ENCODE peak calls at places on chromosomes 3 and 15, in eight cellular contexts. C is gastrocnemius medialis, J is adrenal gland, B is breast epithelium, O is HCT116, V is body of pancreas, Y is heart left ventricle, P is sigmoid colon. D is an unnamed sample. For H3K36me3, the result is how much of the 10 kb centered on the place peaks cover.

GRCh38 chr3:173465112-173465511 is 67.6 kb downstream of the NLGN1 start:
- DNase-seq in V (no peak), P (no peak), B (no peak), C (no peak), O (no peak), J (no peak), Y (no peak), D (no peak)

GRCh38 chr3:115498421-115498820 is 124.9 kb upstream of the GAP43 start:
- DNase-seq in Y (no peak), J (no peak), B (no peak), C (no peak), V (no peak), P (no peak), O (no peak), D (no peak)

GRCh38 chr3:192915306-192915705 is 2.4 kb downstream of the MB21D2 start:
- DNase-seq in B (no peak), P (no peak), O (no peak), J (no peak), Y (no peak), V (no peak), C (no peak), D (no peak)

GRCh38 chr3:20769430-20769829 is 583.4 kb upstream of the SGO1 start:
- DNase-seq in Y (no peak), V (no peak), J (no peak), O (no peak), B (no peak), C (no peak), P (no peak), D (no peak)

GRCh38 chr3:179853176-179853575 is 183.6 kb downstream of the PEX5L start:
- DNase-seq in P (no peak), V (no peak), C (no peak), J (no peak), B (no peak), O (no peak), Y (peak), D (peak)

GRCh38 chr15:41692049-41692448 is 31.8 kb downstream of the MGA start:
- DNase-seq in B (no peak), O (no peak), V (no peak), P (no peak), Y (no peak), C (no peak), J (peak), D (no peak)

GRCh38 chr15:62119224-62119925 is 45.7 kb downstream of the C2CD4B start:
- DNase-seq in V (peak), Y (no peak), B (no peak), C (peak), J (no peak), O (peak), P (no peak), D (no peak)

GRCh38 chr15:66841953-66842681 is 140.1 kb downstream of the SMAD6 start:
- DNase-seq in J (peak), V (peak), P (peak), Y (peak), O (peak), B (peak), C (peak), D (peak)

GRCh38 chr3:54033761-54034160 is 88.6 kb upstream of the CACNA2D3 start:
- DNase-seq in B (peak), C (no peak), P (no peak), O (no peak), J (no peak), V (no peak), Y (no peak), D (no peak)

GRCh38 chr15:85570331-85570730 is 189.9 kb downstream of the AKAP13 start:
- DNase-seq in V (no peak), Y (no peak), P (no peak), O (no peak), J (no peak), B (no peak), C (no peak), D (no peak)

GRCh38 chr15:32028921-32029320 is 1.4 kb upstream of the CHRNA7 start:
- DNase-seq in Y (no peak), V (no peak), C (no peak), O (no peak), B (no peak), J (no peak), P (no peak), D (no peak)

GRCh38 chr3:12994357-12994606 is 78.9 kb downstream of the IQSEC1 start:
- DNase-seq in Y (peak), V (peak), P (peak), C (peak), B (no peak), J (peak), O (no peak), D (peak)

GRCh38 chr15:29917600-29918597 is 95.6 kb upstream of the TJP1 start:
- DNase-seq in B (no peak), V (no peak), J (no peak), O (no peak), Y (no peak), P (no peak), C (no peak), D (no peak)

GRCh38 chr3:101531473-101532086 is 18.6 kb upstream of the SENP7 start:
- DNase-seq in O (no peak), V (no peak), P (no peak), J (no peak), C (no peak), B (no peak), Y (no peak), D (no peak)

GRCh38 chr3:138452491-138452890 is 18.1 kb downstream of the ESYT3 start:
- DNase-seq in V (no peak), Y (peak), O (no peak), P (no peak), C (no peak), J (no peak), B (no peak), D (no peak)

GRCh38 chr3:120823156-120823555 is 80.6 kb downstream of the GTF2E1 start:
- DNase-seq in P (no peak), O (no peak), J (no peak), V (no peak), Y (no peak), C (no peak), B (no peak), D (no peak)

GRCh38 chr3:264394-265156 is 68.0 kb downstream of the CHL1 start:
- DNase-seq in V (peak), O (no peak), C (no peak), Y (no peak), B (no peak), P (no peak), J (no peak), D (no peak)

GRCh38 chr3:127674099-127674792 is 1.5 kb downstream of the ABTB1 start:
- DNase-seq in B (no peak), P (peak), Y (no peak), V (no peak), O (no peak), J (no peak), C (no peak), D (no peak)

GRCh38 chr15:70096215-70096974 is 1.3 kb downstream of the TLE3 start:
- DNase-seq in C (no peak), Y (peak), O (no peak), V (peak), J (peak), P (peak), B (peak), D (peak)

GRCh38 chr3:51978143-51978502 is 3.3 kb downstream of the ABHD14A start:
- DNase-seq in O (no peak), Y (no peak), B (no peak), J (no peak), C (no peak), P (no peak), V (no peak), D (no peak)

GRCh38 chr3:27431116-27431515 is 53.1 kb downstream of the SLC4A7 start:
- DNase-seq in P (peak), J (peak), B (peak), C (no peak), V (peak), O (peak), Y (no peak), D (no peak)

GRCh38 chr3:114499986-114500385 is 206.2 kb downstream of the TIGIT start:
- DNase-seq in J (no peak), B (no peak), V (no peak), Y (no peak), C (no peak), P (no peak), O (no peak), D (no peak)

GRCh38 chr15:99037646-99038045 is 30.1 kb upstream of the PGPEP1L start:
- DNase-seq in Y (no peak), V (no peak), O (no peak), C (no peak), J (no peak), B (no peak), P (no peak), D (no peak)

GRCh38 chr15:80875568-80875967 is 96.4 kb downstream of the CEMIP start:
- DNase-seq in C (peak), J (no peak), B (no peak), O (no peak), P (no peak), Y (peak), V (peak), D (peak)
- H3K36me3 ChIP-seq in C (under half), J (under half), B (under half), O (under half), P (under half), Y (under half), V (under half), D (under half)

GRCh38 chr3:71130516-71131384 is 452.8 kb downstream of the FOXP1 start:
- DNase-seq in O (no peak), J (peak), C (peak), V (peak), Y (peak), B (peak), P (peak), D (peak)
- TF ChIP-seq POLR2A in O (no peak), J (no peak), C (peak), V (peak), Y (peak), B (no peak), P (peak), D (peak)

GRCh38 chr15:63260786-63261185 is 16.6 kb upstream of the APH1B start:
- DNase-seq in C (no peak), P (no peak), Y (no peak), J (no peak), B (no peak), V (no peak), O (no peak), D (no peak)
- H3K36me3 ChIP-seq in C (under half), P (under half), Y (half or more), J (under half), B (under half), V (under half), O (under half), D (under half)

DNA sequence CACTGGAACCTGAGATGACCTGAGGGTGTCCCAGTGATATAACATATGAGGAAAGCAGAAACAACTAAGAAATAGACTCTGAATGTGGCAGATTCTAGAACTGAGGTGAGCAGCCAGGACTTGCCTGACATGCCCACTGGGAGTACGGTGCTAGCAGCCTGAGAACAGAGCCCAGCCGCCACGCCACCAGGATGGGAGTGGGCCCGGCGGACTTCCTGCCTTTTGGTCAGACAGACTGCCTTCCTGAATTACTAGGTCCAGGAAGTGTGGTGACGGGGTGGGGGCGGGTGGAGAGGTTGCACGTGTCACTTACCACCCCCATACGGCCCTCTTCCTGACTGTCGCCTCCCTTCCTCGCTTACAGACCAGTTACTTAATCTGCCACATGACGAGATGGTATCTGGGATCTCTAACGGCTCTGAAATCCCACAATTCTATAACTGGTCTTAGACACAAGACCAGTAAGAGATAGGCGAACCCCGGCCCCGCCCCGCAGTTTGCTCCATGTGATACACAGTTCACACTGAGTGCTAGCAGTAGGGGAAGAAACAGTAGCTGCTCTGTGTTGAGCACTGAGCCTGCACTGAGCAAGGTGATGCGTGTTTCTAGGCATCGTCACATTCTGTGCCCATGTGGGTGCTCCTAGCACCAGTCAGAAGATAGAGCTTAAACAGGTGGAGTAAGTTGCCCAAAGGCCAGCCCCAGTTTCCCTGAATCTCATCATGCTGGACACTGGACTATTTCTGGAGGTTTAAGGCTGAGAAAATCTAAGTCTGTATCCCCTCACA is 95.7 kb downstream of the CPN2 start:
- DNase-seq in V (peak), B (peak), O (no peak), J (peak), Y (peak), C (peak), P (peak), D (no peak)
- TF ChIP-seq POLR2A in V (no peak), B (no peak), O (no peak), J (no peak), Y (no peak), C (no peak), P (no peak), D (no peak)

DNA sequence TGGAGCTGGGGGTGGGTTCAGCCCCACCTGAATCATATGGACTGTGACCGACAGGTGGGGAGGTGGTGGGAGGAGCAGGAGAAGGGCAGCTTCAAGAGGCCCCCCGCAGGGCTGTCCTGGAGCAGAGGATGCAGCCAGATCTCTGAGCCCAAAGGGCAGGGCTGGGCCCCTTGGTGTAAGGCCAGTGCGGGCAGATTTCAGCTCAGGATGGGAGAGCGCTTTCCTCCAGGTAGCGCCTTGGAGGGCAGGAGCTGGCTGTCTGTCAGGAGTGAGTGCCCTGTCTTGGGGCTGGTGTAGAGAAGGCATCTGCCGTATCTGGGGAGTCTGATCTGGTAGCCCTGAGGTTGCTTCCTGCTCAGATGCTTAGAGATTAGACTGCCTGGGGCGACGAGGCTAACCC is 7.3 kb downstream of the TMEM43 start:
- DNase-seq in J (no peak), O (no peak), C (no peak), B (no peak), P (no peak), Y (no peak), V (no peak), D (no peak)
- H3K36me3 ChIP-seq in J (half or more), O (under half), C (half or more), B (under half), P (half or more), Y (half or more), V (half or more), D (under half)

GRCh38 chr3:38347421-38348200 is 1.0 kb downstream of the XYLB start:
- DNase-seq in V (peak), Y (no peak), P (no peak), J (no peak), B (no peak), C (no peak), O (no peak), D (no peak)

GRCh38 chr3:38348903-38349302 is 2.3 kb downstream of the XYLB start:
- DNase-seq in J (no peak), O (no peak), P (no peak), Y (no peak), C (no peak), V (peak), B (no peak), D (no peak)

GRCh38 chr3:38343797-38344594 is 2.6 kb upstream of the XYLB start:
- DNase-seq in V (no peak), O (no peak), P (no peak), C (no peak), B (no peak), J (no peak), Y (no peak), D (no peak)

GRCh38 chr3:38345879-38346583 is 554 bp upstream of the XYLB start:
- DNase-seq in O (no peak), V (no peak), J (no peak), Y (no peak), C (no peak), B (no peak), P (no peak), D (no peak)

GRCh38 chr3:38346584-38347410 is at the start of gene XYLB:
- DNase-seq in B (peak), Y (peak), J (peak), V (peak), P (peak), O (peak), C (peak), D (peak)
- TF ChIP-seq POLR2A in B (no peak), Y (peak), J (no peak), V (peak), P (no peak), O (peak), C (no peak), D (no peak)

D was measured in ovary.